ENCODE peak calls at places on chromosomes 5 and 9, in five cellular contexts. J is neural crest cell, Z is progenitor cell of endocrine pancreas, A is ovary, V is fibroblast of lung. W is an unnamed sample.

GRCh38 chr5:129019401-129019908 is 54.2 kb downstream of the SLC27A6 start:
- DNase-seq in J (no peak), Z (no peak), A (no peak), V (peak; percentile 32), W (no peak)

GRCh38 chr5:108735790-108736189 is 11.9 kb upstream of the FER start:
- DNase-seq in J (no peak), Z (no peak), A (no peak), V (no peak), W (no peak)

GRCh38 chr9:124621371-124622328 is 114.5 kb upstream of the NR5A1 start:
- DNase-seq in J (no peak), Z (no peak), A (no peak), V (peak; percentile 22), W (peak; percentile 55)

GRCh38 chr9:123355761-123356520 is at the start of gene CRB2:
- DNase-seq in J (peak; percentile 58), Z (peak; percentile 58), A (no peak), V (no peak), W (no peak)

GRCh38 chr9:2285411-2285810 is 270.3 kb downstream of the SMARCA2 start:
- DNase-seq in J (no peak), Z (no peak), A (no peak), V (no peak), W (no peak)

GRCh38 chr5:84148651-84149050 is 236.0 kb downstream of the EDIL3 start:
- DNase-seq in J (no peak), Z (no peak), A (no peak), V (no peak), W (no peak)

GRCh38 chr5:13831236-13831810 is 113.2 kb downstream of the DNAH5 start:
- DNase-seq in J (no peak), Z (no peak), A (no peak), V (no peak), W (no peak)

GRCh38 chr5:7398596-7399260 is 2.8 kb downstream of the ADCY2 start:
- DNase-seq in J (no peak), Z (no peak), A (no peak), V (no peak), W (no peak)

GRCh38 chr9:137201205-137201868 is 796 bp upstream of the TPRN start:
- DNase-seq in J (no peak), Z (no peak), A (no peak), V (no peak), W (no peak)

DNA sequence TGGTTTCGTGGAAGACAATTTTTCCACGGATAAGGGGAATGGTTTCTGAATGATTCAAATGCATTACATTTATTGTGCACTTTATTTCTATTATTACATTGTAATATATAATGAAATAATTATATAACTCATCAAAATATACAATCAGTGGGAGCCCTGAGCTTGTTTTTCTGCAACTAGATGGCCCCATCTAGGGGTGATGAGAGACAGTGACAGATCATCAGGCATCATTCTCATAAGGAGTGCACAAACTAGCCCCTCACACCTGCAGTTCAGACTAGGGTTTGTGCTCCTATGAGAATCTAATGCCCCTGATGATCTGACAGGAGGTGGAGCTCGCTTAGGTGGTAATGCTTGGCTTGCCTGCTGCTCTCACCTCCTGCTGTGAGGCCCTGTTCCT is 6.4 kb downstream of the ISCA1 start:
- DNase-seq in J (no peak), Z (no peak), A (no peak), V (no peak), W (no peak)
- TF ChIP-seq CTCF in J (peak; percentile 55), Z (no peak), A (no peak), V (peak; percentile 31), W (no peak)

GRCh38 chr5:68167195-68167651 is 48.3 kb upstream of the PIK3R1 start:
- DNase-seq in J (no peak), Z (no peak), A (no peak), V (no peak), W (no peak)
- TF ChIP-seq CTCF in J (no peak), Z (no peak), A (no peak), V (no peak), W (no peak)

DNA sequence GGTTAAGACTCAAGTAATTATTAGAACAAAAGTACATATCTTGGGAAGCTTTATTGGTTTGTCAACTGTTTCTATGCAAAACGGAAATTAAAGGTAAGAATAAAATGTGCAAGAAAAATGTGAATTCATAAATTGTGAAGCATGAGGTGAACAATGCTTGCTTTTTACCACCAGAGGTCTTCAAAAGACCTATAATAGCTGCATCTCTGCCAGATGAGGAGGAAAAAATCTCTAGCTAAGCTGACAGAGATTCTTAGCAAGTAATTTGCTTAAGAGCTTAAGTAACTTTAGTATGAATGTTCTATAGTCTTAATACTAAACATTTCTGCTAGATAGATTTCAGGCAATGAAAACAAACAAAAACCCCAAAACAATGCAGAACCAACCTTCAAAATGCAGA is 54.1 kb downstream of the MRPS30 start:
- DNase-seq in J (no peak), Z (no peak), A (no peak), V (peak; percentile 49), W (no peak)
- TF ChIP-seq CTCF in J (peak; percentile 62), Z (peak; percentile 52), A (no peak), V (peak; percentile 39), W (no peak)

GRCh38 chr5:96720408-96720807 is 58.2 kb downstream of the CAST start:
- DNase-seq in J (no peak), Z (no peak), A (no peak), V (no peak), W (no peak)
- TF ChIP-seq CTCF in J (peak; percentile 41), Z (peak; percentile 42), A (no peak), V (no peak), W (peak; percentile 21)